ENCODE peak calls at places on chromosome 2, in nine cellular contexts. B, J, G, Z, H, A, M, Q and N are unnamed samples.

GRCh38 chr2:114610677-114611076 is 168.2 kb downstream of the DPP10 start:
- DNase-seq in B (no peak), J (no peak), G (no peak), Z (no peak), H (no peak), A (peak), M (peak), Q (no peak), N (no peak)

GRCh38 chr2:186972281-186972970 is 123.5 kb upstream of the ZSWIM2 start:
- DNase-seq in B (no peak), J (no peak), G (no peak), Z (no peak), H (no peak), A (no peak), M (no peak), Q (no peak), N (no peak)

GRCh38 chr2:174846218-174846617 is 81.9 kb upstream of the CHRNA1 start:
- DNase-seq in B (no peak), J (no peak), G (no peak), Z (peak), H (peak), A (no peak), M (no peak), Q (no peak), N (no peak)

GRCh38 chr2:105252271-105252670 is 10.7 kb downstream of the GPR45 start:
- DNase-seq in B (no peak), J (no peak), G (no peak), Z (no peak), H (peak), A (no peak), M (no peak), Q (no peak), N (no peak)

GRCh38 chr2:9135804-9136558 is 70.6 kb upstream of the ASAP2 start:
- DNase-seq in B (no peak), J (no peak), G (no peak), Z (peak), H (no peak), A (no peak), M (no peak), Q (no peak), N (no peak)

GRCh38 chr2:239177908-239178307 is 222.9 kb downstream of the HDAC4 start:
- DNase-seq in B (no peak), J (no peak), G (no peak), Z (no peak), H (no peak), A (peak), M (no peak), Q (no peak), N (no peak)

GRCh38 chr2:127560201-127560928 is 24.9 kb downstream of the MYO7B start:
- DNase-seq in B (no peak), J (no peak), G (no peak), Z (peak), H (peak), A (no peak), M (no peak), Q (no peak), N (peak)

GRCh38 chr2:3672861-3673670 is 15.1 kb downstream of the ALLC start:
- DNase-seq in B (no peak), J (no peak), G (no peak), Z (no peak), H (no peak), A (no peak), M (no peak), Q (no peak), N (no peak)

GRCh38 chr2:206984206-206984605 is 44.9 kb downstream of the CPO start:
- DNase-seq in B (no peak), J (no peak), G (no peak), Z (no peak), H (peak), A (no peak), M (no peak), Q (peak), N (no peak)

GRCh38 chr2:45323344-45323743 is 287.7 kb downstream of the SRBD1 start:
- DNase-seq in B (no peak), J (no peak), G (no peak), Z (no peak), H (no peak), A (no peak), M (no peak), Q (no peak), N (no peak)

GRCh38 chr2:43055086-43055912 is 171.1 kb downstream of the ZFP36L2 start:
- DNase-seq in B (no peak), J (no peak), G (no peak), Z (no peak), H (no peak), A (no peak), M (no peak), Q (no peak), N (no peak)

GRCh38 chr2:220011859-220012258 is 384.4 kb downstream of the SLC4A3 start:
- DNase-seq in B (no peak), J (no peak), G (no peak), Z (no peak), H (no peak), A (no peak), M (no peak), Q (no peak), N (no peak)

GRCh38 chr2:53473236-53473635 is 294.4 kb upstream of the CHAC2 start:
- DNase-seq in B (no peak), J (peak), G (no peak), Z (peak), H (peak), A (no peak), M (peak), Q (peak), N (no peak)

GRCh38 chr2:197052371-197052770 is 125.9 kb upstream of the PGAP1 start:
- DNase-seq in B (no peak), J (no peak), G (no peak), Z (no peak), H (peak), A (no peak), M (no peak), Q (no peak), N (no peak)

GRCh38 chr2:232876071-232876977 is 6.3 kb downstream of the SNORC start:
- DNase-seq in B (no peak), J (peak), G (no peak), Z (peak), H (no peak), A (no peak), M (no peak), Q (peak), N (no peak)

GRCh38 chr2:80560298-80560697 is 255.7 kb upstream of the LRRTM1 start:
- DNase-seq in B (no peak), J (no peak), G (no peak), Z (no peak), H (no peak), A (no peak), M (no peak), Q (no peak), N (no peak)

GRCh38 chr2:84901593-84902120 is 3.8 kb upstream of the TMSB10 start:
- DNase-seq in B (no peak), J (no peak), G (no peak), Z (peak), H (peak), A (no peak), M (no peak), Q (no peak), N (peak)